ENCODE peak calls at places on chromosomes 5 and 9, in six cellular contexts. K, B, L, R, G and U are unnamed samples.
A peak's percentile ranks its signal among the peaks of the same experiment; 100 is the strongest.

GRCh38 chr5:102826629-102827028 is 71.5 kb downstream of the PAM start:
- DNase-seq in G (peak; percentile 13), L (no peak), K (no peak), R (no peak), B (no peak), U (no peak)

GRCh38 chr9:137372693-137373610 is 50.0 kb downstream of the EXD3 start:
- DNase-seq in G (no peak), L (no peak), K (no peak), R (no peak), B (no peak), U (no peak)

GRCh38 chr9:93159601-93160418 is 24.1 kb upstream of the WNK2 start:
- DNase-seq in K (peak; percentile 65), B (peak; percentile 86), G (peak; percentile 94), R (peak; percentile 88), L (peak; percentile 45), U (no peak)

GRCh38 chr5:38634961-38635369 is 78.5 kb upstream of the LIFR start:
- DNase-seq in G (no peak), K (no peak), L (no peak), B (no peak), R (no peak), U (no peak)

GRCh38 chr5:165630211-165630866 is 2124.9 kb downstream of the MAT2B start:
- DNase-seq in R (peak; percentile 84), L (peak; percentile 14), B (peak; percentile 40), K (peak; percentile 18), G (peak; percentile 86), U (peak; percentile 3)

GRCh38 chr5:14463629-14464028 is 118.0 kb upstream of the OTULINL start:
- DNase-seq in R (no peak), G (no peak), L (no peak), B (no peak), K (no peak), U (no peak)

GRCh38 chr5:98784411-98784810 is 10.9 kb downstream of the RGMB start:
- DNase-seq in R (no peak), B (no peak), G (no peak), K (no peak), L (no peak), U (no peak)

GRCh38 chr5:3099954-3100353 is 348.5 kb upstream of the IRX2 start:
- DNase-seq in G (no peak), L (no peak), B (no peak), R (no peak), K (no peak), U (no peak)

GRCh38 chr5:50365615-50366251 is 75.4 kb downstream of the EMB start:
- DNase-seq in R (peak; percentile 4), B (no peak), L (no peak), K (no peak), G (no peak), U (no peak)

GRCh38 chr5:132065351-132065937 is 5.0 kb downstream of the IL3 start:
- DNase-seq in R (peak; percentile 38), K (no peak), B (peak; percentile 50), L (no peak), G (peak; percentile 79), U (no peak)

GRCh38 chr9:93218161-93218560 is 34.2 kb downstream of the WNK2 start:
- DNase-seq in K (no peak), B (peak; percentile 58), G (no peak), R (no peak), L (no peak), U (no peak)

GRCh38 chr5:99034336-99034735 is 105.5 kb upstream of the CHD1 start:
- DNase-seq in K (no peak), L (no peak), G (no peak), B (no peak), R (no peak), U (no peak)

GRCh38 chr5:121350493-121350892 is 501.2 kb upstream of the FTMT start:
- DNase-seq in L (peak; percentile 9), K (no peak), R (no peak), B (no peak), G (no peak), U (no peak)

GRCh38 chr5:123708074-123708806 is 196.3 kb downstream of the CSNK1G3 start:
- DNase-seq in B (no peak), G (no peak), L (peak; percentile 80), R (no peak), K (no peak), U (no peak)

GRCh38 chr5:171681667-171682066 is 104.0 kb upstream of the SMIM23 start:
- DNase-seq in K (no peak), L (no peak), R (no peak), G (no peak), B (no peak), U (no peak)

GRCh38 chr5:124157320-124157719 is 589.1 kb downstream of the ZNF608 start:
- DNase-seq in B (no peak), L (no peak), G (no peak), K (no peak), R (no peak), U (no peak)

GRCh38 chr5:143543358-143544255 is 140.1 kb upstream of the NR3C1 start:
- DNase-seq in R (no peak), K (no peak), G (no peak), B (no peak), L (no peak), U (no peak)

GRCh38 chr5:35202319-35203111 is 27.8 kb downstream of the PRLR start:
- DNase-seq in G (peak; percentile 74), L (peak; percentile 6), R (peak; percentile 39), K (no peak), B (peak; percentile 26), U (peak; percentile 12)

GRCh38 chr9:115879451-115879850 is 274.1 kb upstream of the PAPPA start:
- DNase-seq in L (no peak), R (no peak), B (no peak), G (no peak), K (no peak), U (no peak)

GRCh38 chr5:154653418-154653763 is 101.8 kb upstream of the LARP1 start:
- DNase-seq in K (no peak), B (no peak), R (no peak), G (no peak), L (no peak), U (no peak)

GRCh38 chr5:173630724-173631365 is 14.4 kb upstream of the BOD1 start:
- DNase-seq in R (no peak), B (no peak), G (no peak), K (no peak), L (no peak), U (no peak)

GRCh38 chr9:136361047-136361756 is 2.3 kb downstream of the DNLZ start:
- DNase-seq in R (no peak), G (no peak), K (no peak), L (no peak), B (no peak), U (no peak)

GRCh38 chr5:75364571-75365280 is 27.7 kb downstream of the HMGCR start:
- DNase-seq in L (no peak), K (no peak), G (peak; percentile 13), B (no peak), R (no peak), U (no peak)